ENCODE peak calls at places on chromosomes 12 and 14, in six cellular contexts. N is NCI-H460; J is fibroblast of the conjunctiva; L is stimulated activated CD8-positive, alpha-beta memory T cell treated with anti-CD3 and anti-CD28 coated beads, Interleukin-4, amount 100 ng/mL, for 24 hours; Z is A172; C is RKO. X is an unnamed sample.

GRCh38 chr12:38880288-38880687 is 25.1 kb downstream of the CPNE8 start:
- DNase-seq in N (no peak), J (no peak), L (no peak), Z (no peak), C (no peak), X (no peak)

GRCh38 chr14:31993521-31993941 is 83.6 kb upstream of the ARHGAP5 start:
- DNase-seq in N (no peak), J (no peak), L (no peak), Z (no peak), C (no peak), X (no peak)

GRCh38 chr14:95490727-95491451 is 25.6 kb downstream of the SYNE3 start:
- DNase-seq in N (no peak), J (no peak), L (no peak), Z (peak), C (no peak), X (no peak)

GRCh38 chr14:38339704-38340103 is 83.8 kb upstream of the CLEC14A start:
- DNase-seq in N (no peak), J (peak), L (no peak), Z (peak), C (no peak), X (no peak)

GRCh38 chr14:63134801-63135200 is 69.4 kb upstream of the RHOJ start:
- DNase-seq in N (no peak), J (no peak), L (no peak), Z (peak), C (peak), X (peak)

GRCh38 chr14:52313903-52314481 is at the start of gene PTGER2:
- DNase-seq in N (peak), J (peak), L (peak), Z (peak), C (peak), X (peak)

GRCh38 chr14:70789361-70789760 is 20.0 kb downstream of the MAP3K9 start:
- DNase-seq in N (no peak), J (no peak), L (no peak), Z (peak), C (peak), X (no peak)

GRCh38 chr14:96727490-96727889 is 69.7 kb upstream of the VRK1 start:
- DNase-seq in N (no peak), J (no peak), L (no peak), Z (no peak), C (no peak), X (no peak)

GRCh38 chr14:73457935-73458218 is 469 bp downstream of the NUMB start:
- DNase-seq in N (no peak), J (no peak), L (no peak), Z (peak), C (peak), X (peak)